ENCODE peak calls at places on chromosomes 6 and 20, in eight cellular contexts. W, G, X, L, R, J, F and E are unnamed samples.

GRCh38 chr6:31776961-31777666 is at the start of gene VWA7:
- DNase-seq in W (peak; percentile 90), G (peak; percentile 54), X (no peak), L (peak; percentile 52), R (peak; percentile 80), J (peak; percentile 53), F (peak; percentile 89), E (peak; percentile 64)

GRCh38 chr20:4488407-4489339 is 233.0 kb upstream of the PRND start:
- DNase-seq in W (no peak), G (peak; percentile 90), X (no peak), L (no peak), R (peak; percentile 91), J (no peak), F (peak; percentile 94), E (no peak)

GRCh38 chr6:135180458-135181332 is at the start of gene MYB:
- DNase-seq in W (peak; percentile 86), G (peak; percentile 53), X (no peak), L (no peak), R (peak; percentile 72), J (peak; percentile 63), F (peak; percentile 77), E (peak; percentile 91)

GRCh38 chr20:5864873-5865582 is 85.3 kb downstream of the TRMT6 start:
- DNase-seq in W (peak; percentile 38), G (peak; percentile 46), X (no peak), L (no peak), R (peak; percentile 24), J (no peak), F (peak; percentile 64), E (no peak)

GRCh38 chr6:158068893-158069799 is 87.5 kb downstream of the SYNJ2 start:
- DNase-seq in W (peak; percentile 41), G (peak; percentile 45), X (no peak), L (peak; percentile 62), R (peak; percentile 77), J (no peak), F (peak; percentile 82), E (no peak)

GRCh38 chr6:6559994-6560393 is 28.5 kb upstream of the LY86 start:
- DNase-seq in W (peak; percentile 25), G (no peak), X (no peak), L (no peak), R (no peak), J (no peak), F (no peak), E (no peak)

GRCh38 chr6:37673436-37673835 is 24.2 kb downstream of the MDGA1 start:
- DNase-seq in W (no peak), G (no peak), X (no peak), L (no peak), R (no peak), J (no peak), F (no peak), E (no peak)

GRCh38 chr20:20549699-20550098 is 162.7 kb downstream of the RALGAPA2 start:
- DNase-seq in W (no peak), G (peak; percentile 83), X (no peak), L (no peak), R (peak; percentile 85), J (no peak), F (peak; percentile 91), E (no peak)

GRCh38 chr6:134207431-134207830 is 110.5 kb downstream of the SGK1 start:
- DNase-seq in W (no peak), G (no peak), X (no peak), L (no peak), R (no peak), J (no peak), F (no peak), E (no peak)

GRCh38 chr6:39669117-39669690 is 56.0 kb downstream of the KIF6 start:
- DNase-seq in W (no peak), G (no peak), X (no peak), L (no peak), R (peak; percentile 7), J (no peak), F (peak; percentile 46), E (no peak)

GRCh38 chr6:52787917-52788316 is 15.7 kb downstream of the GSTA1 start:
- DNase-seq in W (no peak), G (no peak), X (no peak), L (no peak), R (no peak), J (no peak), F (no peak), E (no peak)

GRCh38 chr20:24432057-24432456 is 37.4 kb upstream of the SYNDIG1 start:
- DNase-seq in W (no peak), G (no peak), X (no peak), L (no peak), R (no peak), J (no peak), F (no peak), E (no peak)

GRCh38 chr6:44621846-44622245 is 234.3 kb downstream of the CDC5L start:
- DNase-seq in W (no peak), G (no peak), X (no peak), L (no peak), R (no peak), J (no peak), F (peak; percentile 10), E (no peak)

GRCh38 chr6:137811121-137811911 is 55.7 kb upstream of the TNFAIP3 start:
- DNase-seq in W (peak; percentile 91), G (peak; percentile 78), X (no peak), L (peak; percentile 88), R (peak; percentile 89), J (peak; percentile 72), F (peak; percentile 95), E (peak; percentile 73)

GRCh38 chr20:53489528-53489927 is 104.1 kb downstream of the ZNF217 start:
- DNase-seq in W (no peak), G (no peak), X (no peak), L (no peak), R (no peak), J (no peak), F (no peak), E (no peak)

GRCh38 chr6:22028403-22028802 is 268.4 kb downstream of the PRL start:
- DNase-seq in W (no peak), G (no peak), X (no peak), L (no peak), R (no peak), J (no peak), F (no peak), E (no peak)

GRCh38 chr20:57930328-57930727 is 220.5 kb upstream of the PMEPA1 start:
- DNase-seq in W (no peak), G (no peak), X (no peak), L (no peak), R (no peak), J (no peak), F (no peak), E (no peak)

GRCh38 chr6:169075211-169075621 is 178.4 kb downstream of the THBS2 start:
- DNase-seq in W (no peak), G (peak; percentile 63), X (no peak), L (peak; percentile 75), R (no peak), J (no peak), F (peak; percentile 89), E (no peak)

GRCh38 chr6:130382872-130383490 is 17.2 kb downstream of the TMEM200A start:
- DNase-seq in W (no peak), G (no peak), X (no peak), L (no peak), R (no peak), J (no peak), F (no peak), E (no peak)

GRCh38 chr20:22951966-22952365 is 83.1 kb upstream of the SSTR4 start:
- DNase-seq in W (no peak), G (no peak), X (no peak), L (no peak), R (no peak), J (no peak), F (no peak), E (no peak)

GRCh38 chr6:41073968-41074691 is 1.4 kb downstream of the NFYA start:
- DNase-seq in W (no peak), G (peak; percentile 16), X (no peak), L (no peak), R (peak; percentile 45), J (no peak), F (peak; percentile 86), E (no peak)

GRCh38 chr20:973785-974194 is 28.3 kb downstream of the RSPO4 start:
- DNase-seq in W (peak; percentile 63), G (peak; percentile 72), X (no peak), L (no peak), R (peak; percentile 78), J (no peak), F (peak; percentile 89), E (no peak)

GRCh38 chr20:31968299-31969126 is 562 bp downstream of the XKR7 start:
- DNase-seq in W (peak; percentile 89), G (peak; percentile 18), X (no peak), L (peak; percentile 29), R (peak; percentile 61), J (peak; percentile 74), F (peak; percentile 74), E (peak; percentile 65)

GRCh38 chr6:34340906-34341480 is 51.5 kb downstream of the NUDT3 start:
- DNase-seq in W (no peak), G (no peak), X (no peak), L (no peak), R (peak; percentile 24), J (no peak), F (no peak), E (no peak)

GRCh38 chr20:24781061-24781980 is 167.7 kb upstream of the CST7 start:
- DNase-seq in W (peak; percentile 55), G (no peak), X (no peak), L (no peak), R (peak; percentile 21), J (no peak), F (peak; percentile 77), E (no peak)

GRCh38 chr6:74044417-74045096 is 348.6 kb downstream of the CD109 start:
- DNase-seq in W (no peak), G (peak; percentile 68), X (no peak), L (no peak), R (peak; percentile 25), J (no peak), F (peak; percentile 52), E (no peak)

GRCh38 chr20:1462834-1463233 is 3.8 kb downstream of the NSFL1C start:
- DNase-seq in W (no peak), G (no peak), X (no peak), L (no peak), R (no peak), J (no peak), F (no peak), E (no peak)

GRCh38 chr6:100160913-100161312 is 166.9 kb upstream of the MCHR2 start:
- DNase-seq in W (no peak), G (no peak), X (no peak), L (no peak), R (no peak), J (no peak), F (no peak), E (no peak)

GRCh38 chr20:31870703-31871601 is 518 bp downstream of the TTLL9 start:
- DNase-seq in W (no peak), G (no peak), X (no peak), L (no peak), R (no peak), J (no peak), F (peak; percentile 19), E (no peak)

GRCh38 chr6:21666200-21666671 is 72.7 kb downstream of the SOX4 start:
- DNase-seq in W (peak; percentile 35), G (no peak), X (no peak), L (no peak), R (no peak), J (no peak), F (peak; percentile 23), E (no peak)

GRCh38 chr6:17021539-17021889 is 80.3 kb upstream of the STMND1 start:
- DNase-seq in W (no peak), G (peak; percentile 37), X (no peak), L (no peak), R (peak; percentile 52), J (no peak), F (peak; percentile 73), E (no peak)

GRCh38 chr6:108564178-108564577 is 3.5 kb downstream of the FOXO3 start:
- DNase-seq in W (no peak), G (peak; percentile 98), X (no peak), L (no peak), R (peak; percentile 97), J (no peak), F (peak; percentile 95), E (peak; percentile 79)

GRCh38 chr6:144298167-144298671 is 13.1 kb downstream of the UTRN start:
- DNase-seq in W (no peak), G (no peak), X (no peak), L (no peak), R (no peak), J (no peak), F (no peak), E (no peak)

GRCh38 chr20:9518776-9519175 is 4.4 kb downstream of the LAMP5 start:
- DNase-seq in W (no peak), G (no peak), X (no peak), L (no peak), R (no peak), J (no peak), F (no peak), E (no peak)